ENCODE peak calls at places on chromosomes 12 and 14, in ten cellular contexts. P is MM.1S, Y is HCT116, A is neural progenitor cell, O is lower lobe of right lung, H is GM23248, D is uterus, C is keratinocyte, L is right lobe of liver, Z is A673. N is an unnamed sample. For H3K9me3, the result is how much of the 10 kb centered on the place peaks cover.

GRCh38 chr14:60094306-60094897 is 2.7 kb downstream of the PCNX4 start:
- DNase-seq in H (peak), P (no peak), D (no peak), A (peak), Z (no peak), Y (no peak), O (no peak), C (no peak), L (no peak), N (peak)

GRCh38 chr12:19189522-19189921 is 60.0 kb downstream of the PLEKHA5 start:
- DNase-seq in O (no peak), D (no peak), Y (no peak), Z (no peak), A (no peak), P (no peak), H (peak), L (no peak), C (no peak), N (no peak)

GRCh38 chr12:69151254-69151751 is 88.1 kb upstream of the CPSF6 start:
- DNase-seq in O (no peak), L (no peak), Y (no peak), P (no peak), Z (no peak), H (no peak), D (no peak), A (no peak), C (no peak), N (no peak)

GRCh38 chr12:98373982-98374381 is 141.4 kb upstream of the TMPO start:
- DNase-seq in Y (no peak), P (no peak), O (no peak), D (no peak), H (peak), C (no peak), A (peak), L (no peak), Z (peak), N (no peak)

GRCh38 chr12:27549231-27549800 is 25.3 kb downstream of the PPFIBP1 start:
- DNase-seq in A (no peak), H (peak), Y (peak), D (no peak), P (no peak), C (no peak), Z (no peak), L (no peak), O (no peak), N (no peak)

GRCh38 chr12:85642810-85643209 is 193.4 kb downstream of the RASSF9 start:
- DNase-seq in C (no peak), H (peak), P (no peak), Y (no peak), O (no peak), A (peak), L (no peak), D (no peak), Z (peak), N (no peak)

GRCh38 chr12:107366322-107366721 is 273.0 kb upstream of the CRY1 start:
- DNase-seq in D (no peak), L (no peak), O (no peak), A (no peak), C (no peak), Z (no peak), P (no peak), H (no peak), Y (no peak), N (no peak)

GRCh38 chr14:68468437-68469207 is 324.2 kb downstream of the ZFP36L1 start:
- DNase-seq in C (peak), L (no peak), D (no peak), Y (no peak), P (no peak), H (peak), A (no peak), O (no peak), Z (no peak), N (no peak)

GRCh38 chr14:71348817-71349216 is 441.6 kb downstream of the PCNX1 start:
- DNase-seq in Y (no peak), C (no peak), Z (no peak), O (no peak), L (no peak), P (no peak), A (no peak), H (no peak), D (no peak), N (no peak)

GRCh38 chr12:108078428-108078827 is 50.7 kb upstream of the WSCD2 start:
- DNase-seq in O (no peak), C (no peak), P (no peak), A (no peak), H (no peak), D (no peak), Z (no peak), Y (no peak), L (no peak), N (no peak)

GRCh38 chr12:110244829-110245228 is 36.2 kb upstream of the ATP2A2 start:
- DNase-seq in D (no peak), Z (no peak), H (no peak), C (no peak), O (no peak), A (peak), L (peak), P (no peak), Y (no peak), N (no peak)

GRCh38 chr12:71654200-71654599 is 9.4 kb downstream of the ZFC3H1 start:
- DNase-seq in P (no peak), Z (no peak), H (no peak), C (no peak), Y (no peak), L (no peak), O (no peak), D (no peak), A (no peak), N (no peak)

GRCh38 chr12:109656681-109657262 is 56.9 kb upstream of the FAM222A start:
- DNase-seq in D (no peak), H (no peak), L (no peak), O (no peak), A (no peak), P (no peak), C (no peak), Z (no peak), Y (no peak), N (no peak)

GRCh38 chr12:7937867-7938506 is 2.0 kb upstream of the SLC2A3 start:
- DNase-seq in O (no peak), C (no peak), A (no peak), P (no peak), Z (peak), D (no peak), H (peak), Y (no peak), L (no peak), N (no peak)

GRCh38 chr12:26770239-26771070 is 62.5 kb downstream of the ITPR2 start:
- DNase-seq in L (no peak), A (no peak), D (no peak), H (no peak), P (no peak), Y (no peak), O (no peak), C (no peak), Z (no peak), N (no peak)

GRCh38 chr12:124082676-124083075 is 109.7 kb downstream of the ZNF664 start:
- DNase-seq in L (no peak), H (no peak), Z (no peak), C (no peak), A (no peak), D (no peak), O (no peak), P (no peak), Y (no peak), N (no peak)

GRCh38 chr14:37594238-37594915 is 672 bp downstream of the FOXA1 start:
- DNase-seq in L (peak), A (peak), P (peak), O (peak), Y (peak), Z (peak), D (no peak), H (peak), C (peak), N (no peak)
- H3K9me3 ChIP-seq in L (under half), A (under half), P (under half), O (under half), Y (under half), Z (under half), D (under half), H (under half), C (under half), N (under half)

DNA sequence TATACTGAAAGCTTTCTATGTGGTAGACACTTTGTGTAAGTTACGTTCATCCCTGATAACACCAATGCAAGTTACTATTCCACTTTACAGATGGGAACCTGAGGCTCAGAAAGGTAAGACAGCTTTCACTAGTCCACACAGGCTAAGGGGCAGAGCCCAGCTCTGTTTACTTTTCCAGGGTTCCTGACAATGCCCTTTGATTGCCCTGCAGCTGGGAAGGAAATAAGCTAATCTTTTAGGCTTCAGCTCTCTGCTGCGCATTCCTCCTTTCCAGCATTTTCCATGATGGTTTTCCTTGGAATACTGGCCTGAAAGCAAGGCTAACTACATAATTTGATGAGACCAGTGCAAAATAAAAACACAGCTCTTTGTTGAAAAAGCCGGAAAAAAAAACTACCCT is 185.7 kb upstream of the BTG1 start:
- DNase-seq in H (no peak), L (no peak), C (no peak), Y (no peak), A (peak), Z (no peak), P (no peak), D (no peak), O (no peak), N (no peak)
- H3K4me3 ChIP-seq in H (no peak), L (no peak), C (no peak), Y (no peak), A (no peak), Z (no peak), P (no peak), D (no peak), O (no peak), N (no peak)

GRCh38 chr14:69904246-69904645 is 25.0 kb downstream of the SMOC1 start:
- DNase-seq in L (no peak), Z (no peak), D (no peak), O (no peak), A (no peak), C (no peak), Y (no peak), H (no peak), P (peak), N (no peak)

GRCh38 chr14:69910871-69911270 is 31.7 kb downstream of the SMOC1 start:
- DNase-seq in D (no peak), L (no peak), Y (no peak), A (no peak), P (no peak), C (no peak), H (no peak), Z (no peak), O (no peak), N (no peak)

GRCh38 chr14:69913686-69914085 is 34.5 kb downstream of the SMOC1 start:
- DNase-seq in C (no peak), D (no peak), P (no peak), Z (no peak), Y (no peak), H (no peak), O (no peak), L (no peak), A (no peak), N (no peak)

GRCh38 chr14:69906201-69906600 is 27.0 kb downstream of the SMOC1 start:
- DNase-seq in H (no peak), Z (no peak), D (no peak), L (no peak), Y (no peak), A (no peak), P (no peak), C (no peak), O (no peak), N (no peak)

DNA sequence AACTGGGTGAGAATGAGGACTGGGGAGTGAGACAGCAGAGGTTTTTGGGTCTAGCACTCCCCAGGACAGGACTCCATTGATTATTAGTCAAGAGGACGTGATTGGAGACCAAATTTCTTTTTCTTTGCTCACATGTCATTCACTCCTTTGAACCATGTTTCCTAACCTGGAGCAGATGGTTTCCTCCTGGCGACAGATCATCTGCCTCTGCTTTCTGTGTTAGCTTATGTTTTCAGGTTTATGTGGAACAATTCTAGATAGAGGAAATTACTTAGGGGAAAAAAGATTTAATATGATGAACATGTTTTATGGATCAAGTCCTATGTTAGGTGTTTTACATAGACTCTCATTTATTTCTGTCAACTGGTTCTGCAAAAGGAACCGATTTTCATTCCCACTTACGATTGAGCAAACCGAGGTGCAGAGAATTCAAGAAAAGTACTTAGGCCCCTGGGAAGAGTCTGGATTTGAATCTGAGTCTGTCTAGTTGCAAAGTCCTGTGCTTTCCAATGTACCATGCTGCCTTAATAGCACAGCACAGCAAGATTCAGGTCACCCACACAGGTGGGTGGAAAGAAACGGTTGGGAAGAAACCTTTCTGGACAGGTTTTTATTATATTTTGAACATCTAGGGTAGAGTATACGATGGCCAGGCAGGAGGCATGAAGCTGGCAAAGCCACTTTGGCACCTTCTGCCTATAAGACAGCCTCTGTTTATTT is 30.8 kb downstream of the SMOC1 start:
- DNase-seq in P (no peak), A (no peak), Z (no peak), C (no peak), Y (no peak), D (no peak), L (no peak), O (no peak), H (no peak), N (no peak)
- H3K27ac ChIP-seq in P (no peak), A (no peak), Z (no peak), C (no peak), Y (no peak), D (no peak), L (no peak), O (no peak), H (no peak), N (no peak)

GRCh38 chr14:105930572-105930971 is 404.2 kb downstream of the TMEM121 start:
- DNase-seq in P (no peak), L (no peak), A (no peak), H (no peak), O (no peak), Z (no peak), D (no peak), Y (no peak), C (no peak), N (no peak)
- H3K9me3 ChIP-seq in P (under half), L (under half), A (under half), H (under half), O (under half), Z (under half), D (under half), Y (under half), C (under half), N (under half)

N was measured in CD4-positive, CD25-positive, alpha-beta regulatory T cell.